ENCODE peak calls at places on chromosomes 3 and 15, in four cellular contexts. X is HepG2, T is K562, P is GM12878. F is an unnamed sample.

GRCh38 chr3:69283496-69283895 is 102.4 kb downstream of the FRMD4B start:
- DNase-seq in X (no peak), T (no peak), P (no peak), F (no peak)

GRCh38 chr3:97793415-97794019 is 28.3 kb upstream of the CRYBG3 start:
- DNase-seq in X (peak), T (peak), P (peak), F (peak)

GRCh38 chr3:157088133-157088488 is 71.8 kb downstream of the CCNL1 start:
- DNase-seq in X (no peak), T (no peak), P (no peak), F (no peak)

GRCh38 chr3:124890573-124891190 is 3.5 kb upstream of the ITGB5 start:
- DNase-seq in X (no peak), T (no peak), P (no peak), F (no peak)

GRCh38 chr3:181711325-181712135 is at the start of gene SOX2:
- DNase-seq in X (peak), T (peak), P (no peak), F (peak)

GRCh38 chr3:86990171-86990733 is 697 bp downstream of the VGLL3 start:
- DNase-seq in X (no peak), T (no peak), P (no peak), F (peak)

GRCh38 chr15:42153874-42154575 is 2.4 kb downstream of the PLA2G4F start:
- DNase-seq in X (no peak), T (no peak), P (no peak), F (no peak)

GRCh38 chr15:75210867-75211266 is 9.2 kb downstream of the C15orf39 start:
- DNase-seq in X (no peak), T (no peak), P (no peak), F (no peak)

GRCh38 chr3:193194417-193194816 is 46.6 kb upstream of the PLAAT1 start:
- DNase-seq in X (no peak), T (no peak), P (no peak), F (no peak)

GRCh38 chr3:191331443-191331842 is 1.1 kb upstream of the UTS2B start:
- DNase-seq in X (no peak), T (peak), P (no peak), F (no peak)

GRCh38 chr3:65945953-65946352 is 92.8 kb downstream of the MAGI1 start:
- DNase-seq in X (no peak), T (no peak), P (no peak), F (no peak)

GRCh38 chr3:42544492-42545283 is 37.1 kb downstream of the SEC22C start:
- DNase-seq in X (peak), T (no peak), P (no peak), F (no peak)

GRCh38 chr3:25566358-25566920 is 98.3 kb downstream of the TOP2B start:
- DNase-seq in X (no peak), T (no peak), P (no peak), F (peak)

GRCh38 chr15:101091080-101092017 is 160.5 kb downstream of the CHSY1 start:
- DNase-seq in X (peak), T (no peak), P (no peak), F (no peak)

GRCh38 chr3:193943200-193943599 is 192.7 kb upstream of the HES1 start:
- DNase-seq in X (peak), T (no peak), P (no peak), F (no peak)

GRCh38 chr3:135352213-135352612 is 557.2 kb downstream of the EPHB1 start:
- DNase-seq in X (no peak), T (no peak), P (no peak), F (no peak)

GRCh38 chr3:62370112-62371031 is 3.0 kb downstream of the FEZF2 start:
- DNase-seq in X (no peak), T (no peak), P (no peak), F (no peak)

GRCh38 chr15:93462690-93463089 is 373.7 kb upstream of the RGMA start:
- DNase-seq in X (no peak), T (no peak), P (no peak), F (no peak)

GRCh38 chr3:52881834-52882233 is 15.5 kb downstream of the STIMATE start:
- DNase-seq in X (no peak), T (no peak), P (no peak), F (no peak)

GRCh38 chr3:150610785-150611184 is 7.7 kb downstream of the SELENOT start:
- DNase-seq in X (no peak), T (no peak), P (no peak), F (no peak)

GRCh38 chr3:188631291-188632010 is 477.5 kb downstream of the LPP start:
- DNase-seq in X (peak), T (no peak), P (no peak), F (no peak)

GRCh38 chr3:70905496-70905895 is 593.1 kb upstream of the MDFIC2 start:
- DNase-seq in X (no peak), T (no peak), P (no peak), F (no peak)

GRCh38 chr3:39216176-39216790 is 23.9 kb upstream of the XIRP1 start:
- DNase-seq in X (no peak), T (no peak), P (peak), F (no peak)

GRCh38 chr15:35925634-35926380 is 379.8 kb upstream of the DPH6 start:
- DNase-seq in X (no peak), T (no peak), P (no peak), F (no peak)

GRCh38 chr3:128343287-128344045 is 123.2 kb downstream of the DNAJB8 start:
- DNase-seq in X (peak), T (peak), P (no peak), F (no peak)

GRCh38 chr15:79815468-79815867 is 81.3 kb downstream of the MTHFS start:
- DNase-seq in X (no peak), T (no peak), P (no peak), F (no peak)

GRCh38 chr15:69143756-69144436 is 16.5 kb upstream of the GLCE start:
- DNase-seq in X (no peak), T (no peak), P (no peak), F (peak)

GRCh38 chr15:42495361-42496212 is at the start of gene SNAP23:
- DNase-seq in X (peak), T (peak), P (peak), F (peak)

GRCh38 chr3:111311709-111312235 is 230.2 kb upstream of the CD96 start:
- DNase-seq in X (no peak), T (no peak), P (no peak), F (no peak)

GRCh38 chr3:66396161-66396760 is 104.6 kb downstream of the LRIG1 start:
- DNase-seq in X (no peak), T (no peak), P (no peak), F (no peak)

GRCh38 chr15:27433604-27434003 is 462.6 kb downstream of the GABRG3 start:
- DNase-seq in X (no peak), T (no peak), P (no peak), F (no peak)

GRCh38 chr3:134709563-134710312 is 58.9 kb upstream of the KY start:
- DNase-seq in X (no peak), T (no peak), P (no peak), F (no peak)

GRCh38 chr3:4504340-4505261 is 11.5 kb downstream of the ITPR1 start:
- DNase-seq in X (no peak), T (no peak), P (no peak), F (no peak)

GRCh38 chr3:195182470-195182795 is 88.5 kb downstream of the XXYLT1 start:
- DNase-seq in X (no peak), T (no peak), P (no peak), F (no peak)

GRCh38 chr3:38805765-38806386 is 10.1 kb downstream of the SCN10A start:
- DNase-seq in X (peak), T (peak), P (peak), F (peak)

GRCh38 chr3:183094711-183095110 is 4.6 kb downstream of the MCCC1 start:
- DNase-seq in X (no peak), T (no peak), P (no peak), F (no peak)

GRCh38 chr3:54171951-54172350 is 49.6 kb downstream of the CACNA2D3 start:
- DNase-seq in X (no peak), T (no peak), P (no peak), F (no peak)

GRCh38 chr3:54180926-54181325 is 58.6 kb downstream of the CACNA2D3 start:
- DNase-seq in X (no peak), T (no peak), P (no peak), F (no peak)

GRCh38 chr3:54171509-54171908 is 49.2 kb downstream of the CACNA2D3 start:
- DNase-seq in X (no peak), T (no peak), P (no peak), F (no peak)

GRCh38 chr3:54173371-54173770 is 51.0 kb downstream of the CACNA2D3 start:
- DNase-seq in X (no peak), T (no peak), P (no peak), F (no peak)

DNA sequence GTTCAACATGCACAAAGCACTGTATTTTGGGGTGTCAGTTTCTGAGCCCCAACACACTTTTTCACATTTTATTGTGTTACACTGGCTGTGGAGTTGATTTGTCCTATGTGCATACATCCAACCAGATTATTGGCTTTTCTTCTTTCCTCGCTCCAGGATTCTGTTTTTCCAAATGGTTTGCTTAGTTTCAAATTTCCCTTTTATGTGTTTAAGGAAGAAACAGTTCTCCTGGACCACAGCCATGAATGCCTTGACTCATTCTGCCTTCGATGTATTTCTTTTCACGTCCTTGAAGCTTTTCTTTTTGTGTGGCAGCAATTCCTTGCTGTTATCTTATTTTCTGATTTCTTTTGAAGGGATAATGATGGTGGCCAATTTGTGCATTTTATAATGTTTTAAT is 53.8 kb downstream of the CACNA2D3 start:
- DNase-seq in X (no peak), T (no peak), P (no peak), F (no peak)
- TF ChIP-seq TARDBP in X (no peak), T (no peak), P (no peak), F (no peak)

DNA sequence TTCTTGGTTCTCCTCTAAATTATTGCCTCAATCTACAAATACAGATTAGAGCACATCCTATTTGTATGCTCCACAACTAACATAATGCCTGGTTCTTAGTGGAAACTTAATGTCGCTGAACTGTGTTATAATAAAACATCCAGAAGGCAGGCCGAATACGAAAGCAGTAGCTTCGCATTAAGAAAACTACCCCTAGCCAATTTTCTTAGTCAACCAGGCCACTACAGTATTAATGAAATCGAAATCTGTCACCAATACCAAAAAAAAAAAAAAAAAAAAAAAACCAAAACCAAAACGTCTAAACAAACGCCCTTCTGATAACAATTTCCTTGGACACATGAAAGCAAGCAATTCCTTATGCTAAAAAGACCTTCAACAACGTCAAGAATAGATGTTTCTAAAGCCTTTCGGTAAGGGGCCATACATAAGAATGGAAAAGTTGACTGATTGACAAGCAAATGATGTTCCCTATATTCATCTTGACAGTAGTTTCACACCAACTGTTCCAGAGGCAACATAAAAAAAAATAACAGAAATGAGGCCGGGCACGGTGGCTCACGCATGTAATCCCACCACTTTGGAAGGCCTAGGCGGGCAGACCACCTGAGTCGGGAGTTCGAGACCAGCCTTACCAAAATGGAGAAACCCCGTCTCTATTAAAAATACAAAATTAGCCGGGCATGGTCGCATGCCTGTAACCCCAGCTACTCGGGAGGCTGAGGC is 1.3 kb downstream of the DENND6A start:
- DNase-seq in X (no peak), T (no peak), P (no peak), F (no peak)
- TF ChIP-seq TARDBP in X (no peak), T (no peak), P (no peak), F (no peak)

GRCh38 chr3:32392530-32393302 is 1.1 kb downstream of the CMTM7 start:
- DNase-seq in X (no peak), T (no peak), P (no peak), F (no peak)

GRCh38 chr3:32395451-32395970 is 3.9 kb downstream of the CMTM7 start:
- DNase-seq in X (no peak), T (no peak), P (no peak), F (no peak)

GRCh38 chr3:32387512-32387911 is 4.1 kb upstream of the CMTM7 start:
- DNase-seq in X (no peak), T (no peak), P (no peak), F (no peak)

GRCh38 chr3:32391643-32392529 is at the start of gene CMTM7:
- DNase-seq in X (peak), T (peak), P (no peak), F (peak)
- TF ChIP-seq TARDBP in X (no peak), T (no peak), P (no peak), F (no peak)

GRCh38 chr15:64772964-64773363 is 2.4 kb downstream of the RBPMS2 start:
- DNase-seq in X (no peak), T (no peak), P (no peak), F (no peak)
- TF ChIP-seq TARDBP in X (no peak), T (no peak), P (no peak), F (no peak)

GRCh38 chr3:126130081-126130855 is 46.3 kb upstream of the SLC41A3 start:
- DNase-seq in X (no peak), T (no peak), P (no peak), F (no peak)
- TF ChIP-seq TARDBP in X (no peak), T (no peak), P (no peak), F (no peak)

GRCh38 chr3:132256984-132257383 is 60.2 kb upstream of the ACP3 start:
- DNase-seq in X (peak), T (no peak), P (no peak), F (peak)
- TF ChIP-seq TARDBP in X (no peak), T (no peak), P (no peak), F (no peak)

GRCh38 chr3:36302626-36303025 is 77.7 kb upstream of the STAC start:
- DNase-seq in X (no peak), T (no peak), P (no peak), F (no peak)

GRCh38 chr3:36305929-36306520 is 74.3 kb upstream of the STAC start:
- DNase-seq in X (no peak), T (no peak), P (no peak), F (no peak)

GRCh38 chr3:36298188-36298587 is 82.1 kb upstream of the STAC start:
- DNase-seq in X (no peak), T (no peak), P (no peak), F (no peak)

GRCh38 chr3:36302110-36302509 is 78.2 kb upstream of the STAC start:
- DNase-seq in X (no peak), T (no peak), P (no peak), F (no peak)

DNA sequence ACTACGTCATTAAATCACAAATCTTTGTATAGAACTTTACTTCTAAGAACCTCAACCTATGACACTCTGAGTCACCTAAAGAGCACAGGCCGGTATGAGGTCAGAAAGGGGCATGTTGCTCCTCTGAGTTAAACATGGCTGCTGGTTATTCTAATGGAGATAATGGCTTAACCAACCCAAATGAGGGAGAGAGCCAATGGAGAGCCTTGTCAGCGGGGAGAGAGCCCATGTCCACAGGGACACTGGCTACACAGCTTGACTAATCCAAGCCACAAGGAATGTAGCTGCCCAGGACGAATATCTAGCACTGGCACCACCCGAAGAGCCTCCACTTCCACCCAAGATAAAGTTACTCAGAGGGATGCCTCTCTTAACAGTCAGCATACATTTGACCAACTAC is 77.0 kb upstream of the STAC start:
- DNase-seq in X (no peak), T (no peak), P (no peak), F (no peak)
- TF ChIP-seq TARDBP in X (no peak), T (no peak), P (no peak), F (no peak)

F was measured in HEK293T.